ENCODE peak calls at places on chromosomes 5 and 9, in four cellular contexts. One of them, this sample, is unnamed.
A peak's percentile ranks its signal among the peaks of the same experiment; 100 is the strongest.

GRCh38 chr9:89919171-89919681 is 314.4 kb downstream of the GADD45G start:
- DNase-seq in GM23248: no peak
- DNase-seq in IMR-90: no peak
- DNase-seq in HCT116: peak; percentile 15
- DNase-seq in this sample: no peak

GRCh38 chr5:112475747-112476435 is 56.8 kb upstream of the EPB41L4A start:
- DNase-seq in HCT116: no peak
- DNase-seq in GM23248: peak; percentile 39
- DNase-seq in IMR-90: no peak
- DNase-seq in this sample: no peak

GRCh38 chr9:14318934-14319513 is 5.1 kb upstream of the NFIB start:
- DNase-seq in GM23248: no peak
- DNase-seq in HCT116: no peak
- DNase-seq in IMR-90: no peak
- DNase-seq in this sample: no peak

GRCh38 chr9:9893837-9894236 is 719.0 kb downstream of the PTPRD start:
- DNase-seq in GM23248: no peak
- DNase-seq in IMR-90: no peak
- DNase-seq in HCT116: no peak
- DNase-seq in this sample: no peak

GRCh38 chr9:86337469-86338107 is 16.6 kb downstream of the TUT7 start:
- DNase-seq in HCT116: no peak
- DNase-seq in IMR-90: no peak
- DNase-seq in GM23248: no peak
- DNase-seq in this sample: no peak

GRCh38 chr5:111755264-111755941 is 1.6 kb downstream of the NREP start:
- DNase-seq in IMR-90: no peak
- DNase-seq in HCT116: no peak
- DNase-seq in GM23248: peak; percentile 25
- DNase-seq in this sample: no peak

GRCh38 chr9:98879094-98879957 is 64.4 kb upstream of the COL15A1 start:
- DNase-seq in IMR-90: no peak
- DNase-seq in HCT116: no peak
- DNase-seq in GM23248: peak; percentile 73
- DNase-seq in this sample: no peak

GRCh38 chr9:36956908-36957307 is 77.2 kb downstream of the PAX5 start:
- DNase-seq in HCT116: no peak
- DNase-seq in GM23248: no peak
- DNase-seq in IMR-90: no peak
- DNase-seq in this sample: no peak

GRCh38 chr9:90078988-90079457 is 474.2 kb downstream of the GADD45G start:
- DNase-seq in HCT116: no peak
- DNase-seq in IMR-90: no peak
- DNase-seq in GM23248: no peak
- DNase-seq in this sample: no peak

GRCh38 chr9:136665111-136665703 is 2.5 kb downstream of the EGFL7 start:
- DNase-seq in IMR-90: no peak
- DNase-seq in GM23248: peak; percentile 49
- DNase-seq in HCT116: no peak
- DNase-seq in this sample: no peak

GRCh38 chr5:36662291-36662851 is 56.0 kb downstream of the SLC1A3 start:
- DNase-seq in GM23248: no peak
- DNase-seq in HCT116: no peak
- DNase-seq in IMR-90: no peak
- DNase-seq in this sample: no peak

GRCh38 chr5:179280095-179280490 is 65.2 kb downstream of the ADAMTS2 start:
- DNase-seq in GM23248: no peak
- DNase-seq in HCT116: no peak
- DNase-seq in IMR-90: no peak
- DNase-seq in this sample: no peak

GRCh38 chr5:115948013-115948605 is 14.2 kb upstream of the LVRN start:
- DNase-seq in IMR-90: peak; percentile 33
- DNase-seq in HCT116: no peak
- DNase-seq in GM23248: peak; percentile 81
- DNase-seq in this sample: peak; percentile 69

GRCh38 chr5:128290152-128290858 is 206.7 kb downstream of the SLC12A2 start:
- DNase-seq in GM23248: peak; percentile 10
- DNase-seq in HCT116: no peak
- DNase-seq in IMR-90: peak; percentile 33
- DNase-seq in this sample: no peak

GRCh38 chr5:131214828-131215227 is 44.1 kb downstream of the LYRM7 start:
- DNase-seq in GM23248: no peak
- DNase-seq in IMR-90: no peak
- DNase-seq in HCT116: no peak
- DNase-seq in this sample: no peak

GRCh38 chr5:133273661-133274596 is 222.1 kb downstream of the HSPA4 start:
- DNase-seq in IMR-90: peak; percentile 42
- DNase-seq in HCT116: no peak
- DNase-seq in GM23248: peak; percentile 70
- DNase-seq in this sample: no peak

GRCh38 chr5:109692011-109692410 is 2.3 kb downstream of the MAN2A1 start:
- DNase-seq in GM23248: peak; percentile 77
- DNase-seq in HCT116: no peak
- DNase-seq in IMR-90: peak; percentile 64
- DNase-seq in this sample: peak; percentile 59

GRCh38 chr5:53893626-53894025 is 333.2 kb downstream of the NDUFS4 start:
- DNase-seq in GM23248: no peak
- DNase-seq in IMR-90: no peak
- DNase-seq in HCT116: no peak
- DNase-seq in this sample: no peak

GRCh38 chr5:95984287-95984938 is 22.8 kb upstream of the ELL2 start:
- DNase-seq in GM23248: peak; percentile 70
- DNase-seq in IMR-90: peak; percentile 61
- DNase-seq in HCT116: no peak
- DNase-seq in this sample: peak; percentile 36

GRCh38 chr9:113388833-113389232 is 12.0 kb upstream of the HDHD3 start:
- DNase-seq in IMR-90: no peak
- DNase-seq in HCT116: no peak
- DNase-seq in GM23248: no peak
- DNase-seq in this sample: no peak

GRCh38 chr9:8895498-8896224 is 1096.1 kb upstream of the DMAC1 start:
- DNase-seq in HCT116: no peak
- DNase-seq in GM23248: peak; percentile 20
- DNase-seq in IMR-90: peak; percentile 16
- DNase-seq in this sample: peak; percentile 30

GRCh38 chr9:33239922-33240321 is at the start of gene SPINK4:
- DNase-seq in HCT116: no peak
- DNase-seq in IMR-90: peak; percentile 37
- DNase-seq in GM23248: no peak
- DNase-seq in this sample: peak; percentile 37

GRCh38 chr9:14272924-14273528 is 40.9 kb downstream of the NFIB start:
- DNase-seq in GM23248: no peak
- DNase-seq in HCT116: no peak
- DNase-seq in IMR-90: no peak
- DNase-seq in this sample: no peak

GRCh38 chr5:108184940-108185339 is 197.0 kb downstream of the FBXL17 start:
- DNase-seq in IMR-90: no peak
- DNase-seq in HCT116: no peak
- DNase-seq in GM23248: no peak
- DNase-seq in this sample: no peak

GRCh38 chr9:133791735-133792649 is 53.8 kb upstream of the SARDH start:
- DNase-seq in IMR-90: no peak
- DNase-seq in GM23248: no peak
- DNase-seq in HCT116: no peak
- DNase-seq in this sample: no peak

GRCh38 chr5:175681045-175681974 is 23.4 kb downstream of the HRH2 start:
- DNase-seq in IMR-90: no peak
- DNase-seq in HCT116: no peak
- DNase-seq in GM23248: no peak
- DNase-seq in this sample: no peak

GRCh38 chr5:114360816-114361723 is 800 bp upstream of the KCNN2 start:
- DNase-seq in GM23248: no peak
- DNase-seq in IMR-90: peak; percentile 35
- DNase-seq in HCT116: no peak
- DNase-seq in this sample: no peak

GRCh38 chr9:94949330-94949729 is 222.8 kb downstream of the AOPEP start:
- DNase-seq in GM23248: no peak
- DNase-seq in IMR-90: no peak
- DNase-seq in HCT116: no peak
- DNase-seq in this sample: no peak

GRCh38 chr9:94948567-94949235 is 222.2 kb downstream of the AOPEP start:
- DNase-seq in GM23248: peak; percentile 75
- DNase-seq in HCT116: no peak
- DNase-seq in IMR-90: peak; percentile 40
- DNase-seq in this sample: peak; percentile 68

GRCh38 chr9:94946256-94946655 is 219.8 kb downstream of the AOPEP start:
- DNase-seq in GM23248: no peak
- DNase-seq in HCT116: no peak
- DNase-seq in IMR-90: no peak
- DNase-seq in this sample: no peak

GRCh38 chr9:94944623-94945022 is 218.1 kb downstream of the AOPEP start:
- DNase-seq in GM23248: peak; percentile 64
- DNase-seq in IMR-90: peak; percentile 62
- DNase-seq in HCT116: no peak
- DNase-seq in this sample: no peak

DNA sequence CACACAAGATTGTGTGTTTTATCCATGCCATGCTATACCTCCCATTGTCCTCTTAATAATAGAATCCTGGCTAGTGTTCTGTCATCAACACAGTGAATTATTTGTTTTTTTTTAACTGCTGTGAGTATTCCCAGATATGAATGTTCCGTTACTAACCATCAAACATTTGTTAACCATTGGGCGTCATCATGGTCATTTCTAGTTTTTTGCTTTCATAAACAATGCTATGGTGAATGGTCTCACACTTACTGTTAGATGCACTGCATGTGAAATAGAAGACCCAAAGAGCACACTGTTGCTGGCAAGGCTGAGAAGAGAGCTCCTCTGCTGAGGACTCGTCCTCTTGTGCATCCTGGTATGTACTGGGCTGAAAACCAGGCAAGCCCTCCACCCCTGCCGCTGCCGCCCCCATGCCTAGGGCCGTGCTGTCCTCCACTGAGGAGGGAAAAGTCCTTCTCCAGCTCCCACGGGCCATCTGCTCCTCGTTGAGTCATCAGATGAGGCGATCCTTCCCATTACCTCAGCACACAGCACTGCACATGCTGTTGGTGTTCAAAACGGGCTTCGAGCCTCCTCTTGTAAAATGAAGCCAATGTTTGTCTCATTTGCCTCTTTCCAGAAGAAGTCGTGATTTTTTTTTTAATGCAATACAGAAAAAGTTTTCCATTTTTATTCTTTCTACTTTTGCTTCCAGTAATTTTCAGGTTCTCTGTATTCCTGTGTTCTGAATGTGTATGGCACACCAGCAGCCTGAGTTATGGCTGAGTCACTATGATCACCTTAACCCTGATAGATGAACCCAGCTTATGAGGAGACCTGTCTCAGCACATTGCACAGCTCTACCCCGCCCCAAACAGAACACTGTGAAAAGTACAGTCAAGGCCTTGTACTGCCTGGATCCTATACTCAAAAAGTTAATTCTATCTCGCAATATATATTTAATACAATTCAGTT is 219.0 kb downstream of the AOPEP start:
- DNase-seq in HCT116: no peak
- DNase-seq in IMR-90: peak; percentile 96
- DNase-seq in GM23248: peak; percentile 97
- DNase-seq in this sample: peak; percentile 95
- H3K9ac ChIP-seq in HCT116: peak overlapping the region; percentile 29
- H3K9ac ChIP-seq in IMR-90: no peak overlapping the region
- H3K9ac ChIP-seq in GM23248: peak overlapping the region; percentile 74
- H3K9ac ChIP-seq in this sample: no peak overlapping the region

DNA sequence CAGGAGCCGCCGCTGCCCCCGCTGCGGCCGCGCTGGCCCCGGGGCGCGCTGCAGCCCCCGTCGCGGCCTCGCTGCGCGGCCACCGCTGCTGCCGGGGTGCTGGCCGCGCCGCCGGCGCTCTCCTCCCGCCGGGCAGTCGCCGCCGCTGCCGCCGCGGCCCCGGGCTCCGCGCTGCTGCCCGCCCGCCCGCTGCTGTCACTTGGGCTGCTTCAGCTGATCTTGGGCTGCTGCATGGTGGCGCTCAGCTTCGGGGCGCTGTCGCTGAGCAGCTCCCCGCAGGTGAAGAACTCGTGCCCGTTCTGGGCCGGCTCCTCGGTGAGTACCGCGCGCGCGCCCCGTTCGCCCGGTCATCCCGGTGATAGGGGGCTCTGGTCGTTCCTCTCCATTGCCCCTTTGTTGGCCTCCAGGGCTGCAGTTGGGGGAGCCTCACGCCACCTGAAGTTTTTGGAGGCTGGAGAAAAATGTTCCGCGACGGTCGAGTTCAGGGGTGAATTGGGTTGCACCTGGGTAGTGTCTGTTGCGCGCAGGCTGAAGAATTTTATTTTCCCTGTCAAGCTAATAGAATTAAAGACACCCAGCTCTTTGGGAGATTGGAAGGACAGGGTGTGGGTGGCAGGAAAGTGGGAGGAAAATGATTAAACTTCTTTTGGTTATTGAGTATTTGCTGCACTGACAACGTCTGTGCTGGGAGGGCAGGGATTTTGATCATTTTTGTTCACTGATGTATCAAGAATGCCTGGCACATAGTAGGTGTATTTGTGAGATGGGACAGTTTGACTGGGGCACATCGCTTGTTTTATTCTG is 596 bp downstream of the ENTREP1 start:
- DNase-seq in IMR-90: no peak
- DNase-seq in GM23248: peak; percentile 32
- DNase-seq in HCT116: no peak
- DNase-seq in this sample: no peak
- H3K27ac ChIP-seq in IMR-90: no peak overlapping the region
- H3K27ac ChIP-seq in GM23248: no peak overlapping the region
- H3K27ac ChIP-seq in HCT116: no peak overlapping the region
- H3K27ac ChIP-seq in this sample: no peak overlapping the region

GRCh38 chr5:39384271-39384670 is 20.0 kb upstream of the C9 start:
- DNase-seq in IMR-90: no peak
- DNase-seq in GM23248: no peak
- DNase-seq in HCT116: no peak
- DNase-seq in this sample: no peak

GRCh38 chr5:39376293-39376714 is 12.0 kb upstream of the C9 start:
- DNase-seq in GM23248: peak; percentile 72
- DNase-seq in IMR-90: peak; percentile 48
- DNase-seq in HCT116: peak; percentile 22
- DNase-seq in this sample: peak; percentile 38

GRCh38 chr5:39387293-39387692 is 23.0 kb upstream of the C9 start:
- DNase-seq in GM23248: no peak
- DNase-seq in IMR-90: no peak
- DNase-seq in HCT116: no peak
- DNase-seq in this sample: no peak

GRCh38 chr5:39379683-39380082 is 15.4 kb upstream of the C9 start:
- DNase-seq in IMR-90: peak; percentile 42
- DNase-seq in HCT116: no peak
- DNase-seq in GM23248: no peak
- DNase-seq in this sample: no peak

GRCh38 chr5:39381376-39381775 is 17.1 kb upstream of the C9 start:
- DNase-seq in HCT116: no peak
- DNase-seq in IMR-90: no peak
- DNase-seq in GM23248: peak; percentile 37
- DNase-seq in this sample: no peak
- H3K4me1 ChIP-seq in HCT116: no peaks in the 10 kb centered on the region
- H3K4me1 ChIP-seq in IMR-90: peaks cover 6% of the 10 kb centered on the region
- H3K4me1 ChIP-seq in GM23248: no peaks in the 10 kb centered on the region
- H3K4me1 ChIP-seq in this sample: no peaks in the 10 kb centered on the region

DNA sequence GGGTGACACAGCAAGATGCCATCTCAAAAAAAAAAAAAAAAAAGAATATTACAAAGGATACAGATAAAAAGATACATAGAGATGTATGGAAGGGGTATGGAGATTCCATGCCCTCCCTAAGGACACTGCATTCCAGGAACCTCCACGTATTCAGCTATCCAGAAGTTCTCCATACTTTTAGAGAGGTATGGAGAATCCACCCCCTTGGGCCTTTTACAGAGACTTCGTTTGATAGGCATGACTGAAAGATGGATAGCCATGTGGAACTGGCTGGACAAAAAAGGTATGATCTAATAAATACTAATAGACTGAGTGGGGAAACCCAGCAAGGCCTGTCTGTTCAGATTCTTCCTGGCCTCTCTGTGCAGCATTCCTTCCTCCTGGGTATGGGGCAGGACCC is 56.6 kb upstream of the DMRT1 start:
- DNase-seq in HCT116: no peak
- DNase-seq in GM23248: no peak
- DNase-seq in IMR-90: no peak
- DNase-seq in this sample: no peak
- H3K9ac ChIP-seq in HCT116: no peak overlapping the region
- H3K9ac ChIP-seq in GM23248: no peak overlapping the region
- H3K9ac ChIP-seq in IMR-90: no peak overlapping the region
- H3K9ac ChIP-seq in this sample: no peak overlapping the region

This sample was measured in fibroblast of lung.